ENCODE peak calls at places on chromosomes 5 and 9, in ten cellular contexts. J is HFF-Myc; M is CD4-positive, alpha-beta memory T cell; V is breast epithelium; B is EL; E is fibroblast of the aortic adventitia; N is COR-L47; Z is cardiac muscle cell; H is NCI-H1694; L is AML-193. Q is an unnamed sample.

GRCh38 chr5:158928405-158928804 is 171.3 kb downstream of the EBF1 start:
- DNase-seq in J (no peak), M (no peak), V (no peak), B (no peak), E (no peak), N (no peak), Z (no peak), H (no peak), L (no peak), Q (no peak)

GRCh38 chr9:100525563-100525962 is 52.3 kb upstream of the CAVIN4 start:
- DNase-seq in J (no peak), M (no peak), V (no peak), B (peak; percentile 7), E (no peak), N (no peak), Z (no peak), H (no peak), L (no peak), Q (no peak)

GRCh38 chr5:66757219-66757833 is 161.1 kb downstream of the MAST4 start:
- DNase-seq in J (peak; percentile 11), M (peak; percentile 14), V (no peak), B (peak; percentile 29), E (peak; percentile 83), N (peak; percentile 81), Z (peak; percentile 87), H (peak; percentile 74), L (peak; percentile 22), Q (peak; percentile 79)

GRCh38 chr5:95080456-95080855 is 204.4 kb downstream of the MCTP1 start:
- DNase-seq in J (no peak), M (no peak), V (no peak), B (no peak), E (peak; percentile 7), N (no peak), Z (no peak), H (no peak), L (no peak), Q (peak; percentile 1)

GRCh38 chr9:132614324-132614723 is 31.9 kb downstream of the BARHL1 start:
- DNase-seq in J (no peak), M (no peak), V (no peak), B (no peak), E (no peak), N (no peak), Z (no peak), H (no peak), L (no peak), Q (no peak)

GRCh38 chr5:143302344-143302743 is 101.1 kb downstream of the NR3C1 start:
- DNase-seq in J (no peak), M (no peak), V (no peak), B (peak; percentile 59), E (peak; percentile 36), N (no peak), Z (no peak), H (no peak), L (no peak), Q (peak; percentile 55)

GRCh38 chr9:86822414-86822813 is 124.9 kb downstream of the GAS1 start:
- DNase-seq in J (no peak), M (no peak), V (no peak), B (no peak), E (peak; percentile 52), N (no peak), Z (peak; percentile 69), H (no peak), L (no peak), Q (no peak)

GRCh38 chr5:148855249-148856008 is 29.0 kb downstream of the ADRB2 start:
- DNase-seq in J (no peak), M (peak; percentile 56), V (no peak), B (no peak), E (no peak), N (no peak), Z (no peak), H (no peak), L (no peak), Q (no peak)

GRCh38 chr9:135833864-135834263 is 73.5 kb downstream of the CAMSAP1 start:
- DNase-seq in J (no peak), M (no peak), V (no peak), B (no peak), E (no peak), N (no peak), Z (no peak), H (no peak), L (no peak), Q (no peak)

GRCh38 chr9:117405950-117406705 is 8.7 kb downstream of the ASTN2 start:
- DNase-seq in J (no peak), M (no peak), V (no peak), B (no peak), E (no peak), N (no peak), Z (no peak), H (no peak), L (no peak), Q (no peak)

GRCh38 chr9:126633881-126634558 is 20.3 kb downstream of the LMX1B start:
- DNase-seq in J (no peak), M (no peak), V (no peak), B (no peak), E (no peak), N (peak; percentile 47), Z (no peak), H (no peak), L (no peak), Q (no peak)

GRCh38 chr5:53130206-53130605 is 20.6 kb upstream of the MOCS2 start:
- DNase-seq in J (no peak), M (no peak), V (no peak), B (peak; percentile 53), E (peak; percentile 29), N (no peak), Z (peak; percentile 54), H (no peak), L (no peak), Q (peak; percentile 31)

GRCh38 chr5:133644000-133644865 is 31.9 kb upstream of the FSTL4 start:
- DNase-seq in J (no peak), M (no peak), V (no peak), B (no peak), E (no peak), N (no peak), Z (no peak), H (no peak), L (no peak), Q (no peak)

GRCh38 chr9:4666042-4666699 is at the start of gene SPATA6L:
- DNase-seq in J (no peak), M (peak; percentile 37), V (peak; percentile 77), B (peak; percentile 63), E (peak; percentile 40), N (peak; percentile 74), Z (peak; percentile 66), H (peak; percentile 23), L (no peak), Q (peak; percentile 63)

GRCh38 chr5:32233220-32233695 is 59.1 kb upstream of the GOLPH3 start:
- DNase-seq in J (no peak), M (no peak), V (no peak), B (no peak), E (no peak), N (no peak), Z (peak; percentile 13), H (no peak), L (peak; percentile 7), Q (no peak)

GRCh38 chr9:37669232-37669631 is 18.5 kb downstream of the FRMPD1 start:
- DNase-seq in J (no peak), M (no peak), V (no peak), B (no peak), E (no peak), N (no peak), Z (no peak), H (no peak), L (no peak), Q (no peak)

GRCh38 chr5:77741608-77742007 is 34.5 kb downstream of the TBCA start:
- DNase-seq in J (no peak), M (no peak), V (no peak), B (no peak), E (no peak), N (no peak), Z (no peak), H (no peak), L (no peak), Q (no peak)

GRCh38 chr5:108353087-108353486 is 28.8 kb downstream of the FBXL17 start:
- DNase-seq in J (no peak), M (no peak), V (no peak), B (no peak), E (no peak), N (no peak), Z (no peak), H (no peak), L (no peak), Q (no peak)

GRCh38 chr9:96383165-96383939 is at the start of gene SLC35D2:
- DNase-seq in J (no peak), M (peak; percentile 13), V (peak; percentile 56), B (peak; percentile 76), E (peak; percentile 53), N (no peak), Z (peak; percentile 78), H (no peak), L (no peak), Q (peak; percentile 60)

GRCh38 chr5:9361835-9362234 is 184.0 kb downstream of the SEMA5A start:
- DNase-seq in J (no peak), M (peak; percentile 34), V (no peak), B (peak; percentile 76), E (peak; percentile 51), N (peak; percentile 23), Z (peak; percentile 82), H (peak; percentile 27), L (peak; percentile 64), Q (peak; percentile 39)

GRCh38 chr5:74510476-74510875 is 130.1 kb downstream of the ENC1 start:
- DNase-seq in J (no peak), M (no peak), V (no peak), B (no peak), E (peak; percentile 43), N (no peak), Z (no peak), H (no peak), L (no peak), Q (peak; percentile 43)

GRCh38 chr5:56951131-56951945 is 585 bp downstream of the MIER3 start:
- DNase-seq in J (no peak), M (no peak), V (peak; percentile 51), B (peak; percentile 16), E (peak; percentile 3), N (peak; percentile 17), Z (peak; percentile 20), H (no peak), L (no peak), Q (peak; percentile 2)

GRCh38 chr9:114033397-114034103 is 44.5 kb downstream of the AMBP start:
- DNase-seq in J (no peak), M (no peak), V (peak; percentile 43), B (peak; percentile 21), E (peak; percentile 19), N (peak; percentile 32), Z (peak; percentile 32), H (no peak), L (no peak), Q (peak; percentile 27)

GRCh38 chr9:19527663-19528062 is 118.9 kb downstream of the ACER2 start:
- DNase-seq in J (no peak), M (no peak), V (no peak), B (no peak), E (no peak), N (no peak), Z (no peak), H (no peak), L (no peak), Q (no peak)

GRCh38 chr9:385818-386398 is 171.2 kb downstream of the DOCK8 start:
- DNase-seq in J (peak; percentile 25), M (no peak), V (no peak), B (peak; percentile 46), E (peak; percentile 73), N (peak; percentile 20), Z (peak; percentile 85), H (peak; percentile 80), L (peak; percentile 17), Q (peak; percentile 55)

GRCh38 chr9:36237230-36237629 is 21.0 kb downstream of the GNE start:
- DNase-seq in J (no peak), M (no peak), V (no peak), B (no peak), E (no peak), N (no peak), Z (no peak), H (no peak), L (no peak), Q (no peak)

GRCh38 chr5:69364850-69365249 is 4.5 kb downstream of the AK6 start:
- DNase-seq in J (no peak), M (no peak), V (no peak), B (peak; percentile 17), E (no peak), N (no peak), Z (no peak), H (no peak), L (no peak), Q (no peak)

GRCh38 chr5:159668556-159668955 is 247.7 kb upstream of the ADRA1B start:
- DNase-seq in J (no peak), M (no peak), V (no peak), B (no peak), E (no peak), N (no peak), Z (no peak), H (no peak), L (no peak), Q (no peak)

Q was measured in fibroblast of lung.